ENCODE peak calls at places on chromosomes 1 and 21, in seven cellular contexts. S, P, U, F, O, Y and W are unnamed samples.

GRCh38 chr1:175373786-175374623 is 181.4 kb upstream of the KIAA0040 start:
- DNase-seq in S (peak; percentile 78), P (no peak), U (no peak), F (no peak), O (peak; percentile 51), Y (no peak), W (no peak)

GRCh38 chr1:106753069-106753468 is 303.4 kb upstream of the PRMT6 start:
- DNase-seq in S (no peak), P (peak; percentile 3), U (no peak), F (no peak), O (no peak), Y (no peak), W (no peak)

GRCh38 chr1:42944207-42944928 is 14.3 kb downstream of the SLC2A1 start:
- DNase-seq in S (no peak), P (no peak), U (no peak), F (no peak), O (peak; percentile 38), Y (no peak), W (no peak)

GRCh38 chr1:232319518-232319917 is 310.4 kb downstream of the SIPA1L2 start:
- DNase-seq in S (no peak), P (no peak), U (no peak), F (no peak), O (no peak), Y (no peak), W (no peak)

GRCh38 chr1:153852170-153852569 is 70.6 kb downstream of the GATAD2B start:
- DNase-seq in S (no peak), P (no peak), U (no peak), F (no peak), O (peak; percentile 22), Y (no peak), W (no peak)

GRCh38 chr1:94101613-94101940 is 19.4 kb downstream of the ABCA4 start:
- DNase-seq in S (no peak), P (no peak), U (no peak), F (no peak), O (no peak), Y (no peak), W (no peak)

GRCh38 chr1:43881415-43881814 is 52.2 kb upstream of the ARTN start:
- DNase-seq in S (peak; percentile 19), P (peak; percentile 42), U (no peak), F (no peak), O (peak; percentile 78), Y (no peak), W (no peak)

GRCh38 chr1:159752135-159752580 is 28.6 kb upstream of the DUSP23 start:
- DNase-seq in S (no peak), P (peak; percentile 22), U (no peak), F (no peak), O (no peak), Y (peak; percentile 92), W (peak; percentile 35)

GRCh38 chr1:186738896-186739295 is 58.7 kb upstream of the PTGS2 start:
- DNase-seq in S (no peak), P (no peak), U (no peak), F (no peak), O (peak; percentile 1), Y (no peak), W (no peak)

GRCh38 chr1:234062166-234062565 is 157.7 kb downstream of the SLC35F3 start:
- DNase-seq in S (no peak), P (no peak), U (no peak), F (no peak), O (no peak), Y (no peak), W (no peak)

GRCh38 chr1:12172042-12172851 is 5.5 kb downstream of the TNFRSF1B start:
- DNase-seq in S (no peak), P (no peak), U (no peak), F (peak; percentile 51), O (no peak), Y (no peak), W (no peak)

GRCh38 chr21:38993561-38993960 is 187.8 kb downstream of the ETS2 start:
- DNase-seq in S (no peak), P (peak; percentile 96), U (no peak), F (no peak), O (no peak), Y (peak; percentile 91), W (peak; percentile 95)

GRCh38 chr1:25569599-25570458 is 26.4 kb downstream of the LDLRAP1 start:
- DNase-seq in S (peak; percentile 65), P (no peak), U (no peak), F (no peak), O (no peak), Y (no peak), W (no peak)

GRCh38 chr1:42529724-42530161 is 66.7 kb downstream of the CCDC30 start:
- DNase-seq in S (no peak), P (peak; percentile 88), U (no peak), F (peak; percentile 1), O (no peak), Y (no peak), W (peak; percentile 78)

GRCh38 chr1:77282187-77282865 is 507 bp downstream of the AK5 start:
- DNase-seq in S (peak; percentile 84), P (peak; percentile 75), U (no peak), F (peak; percentile 41), O (no peak), Y (no peak), W (peak; percentile 46)

GRCh38 chr1:6345009-6345408 is 48.6 kb downstream of the ACOT7 start:
- DNase-seq in S (no peak), P (no peak), U (no peak), F (no peak), O (no peak), Y (no peak), W (no peak)

GRCh38 chr1:103265551-103265950 is 157.2 kb upstream of the COL11A1 start:
- DNase-seq in S (no peak), P (peak; percentile 41), U (no peak), F (no peak), O (no peak), Y (no peak), W (no peak)

GRCh38 chr1:168236836-168237611 is 11.2 kb downstream of the SFT2D2 start:
- DNase-seq in S (no peak), P (no peak), U (no peak), F (no peak), O (no peak), Y (no peak), W (no peak)

GRCh38 chr21:36769051-36769867 is 70.3 kb downstream of the SIM2 start:
- DNase-seq in S (no peak), P (no peak), U (no peak), F (no peak), O (no peak), Y (no peak), W (peak; percentile 60)

GRCh38 chr1:171663854-171664550 is 11.5 kb upstream of the MYOC start:
- DNase-seq in S (no peak), P (peak; percentile 33), U (no peak), F (no peak), O (no peak), Y (no peak), W (no peak)

GRCh38 chr21:21971384-21971783 is 973.2 kb downstream of the NCAM2 start:
- DNase-seq in S (peak; percentile 6), P (no peak), U (no peak), F (no peak), O (no peak), Y (no peak), W (peak; percentile 3)

GRCh38 chr1:13807213-13807612 is 107.2 kb downstream of the PRDM2 start:
- DNase-seq in S (no peak), P (peak; percentile 62), U (no peak), F (no peak), O (peak; percentile 26), Y (no peak), W (peak; percentile 17)